ENCODE peak calls at places on chromosomes 3 and 15, in seven cellular contexts. One of them, this sample, is unnamed.

GRCh38 chr15:44727462-44728231 is 8.7 kb upstream of the TRIM69 start:
- DNase-seq in MM.1S: no peak
- DNase-seq in uterus: no peak
- DNase-seq in breast epithelium: no peak
- DNase-seq in ovary: no peak
- DNase-seq in HL-60: no peak
- DNase-seq in transverse colon: no peak
- DNase-seq in this sample: no peak

GRCh38 chr3:109045271-109046051 is 72.5 kb downstream of the MORC1 start:
- DNase-seq in MM.1S: no peak
- DNase-seq in uterus: no peak
- DNase-seq in breast epithelium: no peak
- DNase-seq in ovary: no peak
- DNase-seq in HL-60: no peak
- DNase-seq in transverse colon: no peak
- DNase-seq in this sample: no peak

GRCh38 chr15:99511529-99511864 is 54.3 kb upstream of the MEF2A start:
- DNase-seq in MM.1S: no peak
- DNase-seq in uterus: no peak
- DNase-seq in breast epithelium: no peak
- DNase-seq in ovary: no peak
- DNase-seq in HL-60: no peak
- DNase-seq in transverse colon: no peak
- DNase-seq in this sample: no peak

GRCh38 chr3:174533286-174533685 is 325.8 kb upstream of the NAALADL2 start:
- DNase-seq in MM.1S: no peak
- DNase-seq in uterus: no peak
- DNase-seq in breast epithelium: no peak
- DNase-seq in ovary: no peak
- DNase-seq in HL-60: no peak
- DNase-seq in transverse colon: no peak
- DNase-seq in this sample: no peak

GRCh38 chr3:121414924-121415323 is 130.9 kb downstream of the POLQ start:
- DNase-seq in MM.1S: no peak
- DNase-seq in uterus: no peak
- DNase-seq in breast epithelium: no peak
- DNase-seq in ovary: no peak
- DNase-seq in HL-60: peak; percentile 4
- DNase-seq in transverse colon: no peak
- DNase-seq in this sample: no peak

GRCh38 chr15:89656116-89656815 is 999 bp upstream of the KIF7 start:
- DNase-seq in MM.1S: peak; percentile 79
- DNase-seq in uterus: no peak
- DNase-seq in breast epithelium: no peak
- DNase-seq in ovary: no peak
- DNase-seq in HL-60: no peak
- DNase-seq in transverse colon: no peak
- DNase-seq in this sample: no peak

GRCh38 chr3:10614160-10614559 is 108.8 kb upstream of the ATP2B2 start:
- DNase-seq in MM.1S: no peak
- DNase-seq in uterus: no peak
- DNase-seq in breast epithelium: no peak
- DNase-seq in ovary: no peak
- DNase-seq in HL-60: no peak
- DNase-seq in transverse colon: no peak
- DNase-seq in this sample: no peak

GRCh38 chr3:46258525-46258924 is 16.3 kb downstream of the CCR3 start:
- DNase-seq in MM.1S: no peak
- DNase-seq in uterus: no peak
- DNase-seq in breast epithelium: no peak
- DNase-seq in ovary: no peak
- DNase-seq in HL-60: no peak
- DNase-seq in transverse colon: no peak
- DNase-seq in this sample: no peak

GRCh38 chr15:57611938-57612337 is 20.2 kb downstream of the MYZAP start:
- DNase-seq in MM.1S: no peak
- DNase-seq in uterus: peak; percentile 57
- DNase-seq in breast epithelium: peak; percentile 81
- DNase-seq in ovary: peak; percentile 41
- DNase-seq in HL-60: no peak
- DNase-seq in transverse colon: peak; percentile 74
- DNase-seq in this sample: peak; percentile 80

GRCh38 chr15:62719316-62719715 is 323.2 kb upstream of the TPM1 start:
- DNase-seq in MM.1S: no peak
- DNase-seq in uterus: no peak
- DNase-seq in breast epithelium: no peak
- DNase-seq in ovary: no peak
- DNase-seq in HL-60: no peak
- DNase-seq in transverse colon: no peak
- DNase-seq in this sample: no peak

GRCh38 chr3:124381565-124382333 is 348.5 kb upstream of the UMPS start:
- DNase-seq in MM.1S: no peak
- DNase-seq in uterus: no peak
- DNase-seq in breast epithelium: no peak
- DNase-seq in ovary: no peak
- DNase-seq in HL-60: no peak
- DNase-seq in transverse colon: no peak
- DNase-seq in this sample: no peak

GRCh38 chr15:65326109-65326508 is 21.6 kb downstream of the RNU5B-1 start:
- DNase-seq in MM.1S: no peak
- DNase-seq in uterus: peak; percentile 34
- DNase-seq in breast epithelium: peak; percentile 32
- DNase-seq in ovary: no peak
- DNase-seq in HL-60: no peak
- DNase-seq in transverse colon: no peak
- DNase-seq in this sample: no peak

GRCh38 chr15:89119489-89120478 is 31.5 kb downstream of the ABHD2 start:
- DNase-seq in MM.1S: no peak
- DNase-seq in uterus: no peak
- DNase-seq in breast epithelium: no peak
- DNase-seq in ovary: no peak
- DNase-seq in HL-60: no peak
- DNase-seq in transverse colon: no peak
- DNase-seq in this sample: no peak

GRCh38 chr15:81419304-81419943 is 45.4 kb upstream of the TMC3 start:
- DNase-seq in MM.1S: no peak
- DNase-seq in uterus: no peak
- DNase-seq in breast epithelium: no peak
- DNase-seq in ovary: no peak
- DNase-seq in HL-60: no peak
- DNase-seq in transverse colon: no peak
- DNase-seq in this sample: no peak

GRCh38 chr15:84582583-84583157 is 18.1 kb upstream of the ZSCAN2 start:
- DNase-seq in MM.1S: no peak
- DNase-seq in uterus: no peak
- DNase-seq in breast epithelium: no peak
- DNase-seq in ovary: no peak
- DNase-seq in HL-60: no peak
- DNase-seq in transverse colon: no peak
- DNase-seq in this sample: no peak

GRCh38 chr3:123683755-123684154 is 98.9 kb upstream of the HACD2 start:
- DNase-seq in MM.1S: no peak
- DNase-seq in uterus: no peak
- DNase-seq in breast epithelium: no peak
- DNase-seq in ovary: no peak
- DNase-seq in HL-60: no peak
- DNase-seq in transverse colon: no peak
- DNase-seq in this sample: no peak

GRCh38 chr15:80152896-80153876 is at the start of gene FAH:
- DNase-seq in MM.1S: peak; percentile 72
- DNase-seq in uterus: no peak
- DNase-seq in breast epithelium: no peak
- DNase-seq in ovary: no peak
- DNase-seq in HL-60: peak; percentile 79
- DNase-seq in transverse colon: peak; percentile 36
- DNase-seq in this sample: peak; percentile 54

GRCh38 chr3:32398531-32398930 is 6.9 kb downstream of the CMTM7 start:
- DNase-seq in MM.1S: no peak
- DNase-seq in uterus: no peak
- DNase-seq in breast epithelium: no peak
- DNase-seq in ovary: no peak
- DNase-seq in HL-60: no peak
- DNase-seq in transverse colon: no peak
- DNase-seq in this sample: no peak

GRCh38 chr3:144431134-144431533 is 459.5 kb downstream of the DIPK2A start:
- DNase-seq in MM.1S: no peak
- DNase-seq in uterus: no peak
- DNase-seq in breast epithelium: no peak
- DNase-seq in ovary: no peak
- DNase-seq in HL-60: no peak
- DNase-seq in transverse colon: no peak
- DNase-seq in this sample: no peak

GRCh38 chr3:71142440-71143161 is 440.9 kb downstream of the FOXP1 start:
- DNase-seq in MM.1S: no peak
- DNase-seq in uterus: no peak
- DNase-seq in breast epithelium: no peak
- DNase-seq in ovary: no peak
- DNase-seq in HL-60: peak; percentile 16
- DNase-seq in transverse colon: no peak
- DNase-seq in this sample: peak; percentile 75

GRCh38 chr15:99014803-99015676 is 7.4 kb upstream of the PGPEP1L start:
- DNase-seq in MM.1S: peak; percentile 73
- DNase-seq in uterus: peak; percentile 64
- DNase-seq in breast epithelium: peak; percentile 65
- DNase-seq in ovary: peak; percentile 79
- DNase-seq in HL-60: no peak
- DNase-seq in transverse colon: peak; percentile 47
- DNase-seq in this sample: peak; percentile 26

DNA sequence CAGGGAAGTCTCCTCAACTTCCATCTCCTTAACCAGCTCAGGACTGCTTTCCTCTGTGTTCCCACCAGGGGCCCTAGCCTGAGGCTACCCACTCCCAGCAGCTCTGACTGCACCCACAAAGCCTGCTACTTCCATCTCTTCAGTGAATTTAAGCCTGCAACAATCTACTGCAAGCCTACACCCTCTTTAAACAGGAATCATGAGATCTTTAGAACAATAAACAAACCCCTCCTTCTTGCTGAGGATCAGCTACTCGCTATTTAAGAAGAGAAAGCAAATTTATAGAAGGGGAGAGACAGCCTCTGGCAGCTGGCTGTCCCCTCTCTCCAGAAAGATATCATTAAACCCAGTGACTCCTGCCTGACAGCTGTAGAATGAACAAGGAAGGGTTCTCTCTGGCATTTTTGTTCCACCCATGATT is 51.9 kb downstream of the ARHGAP31 start:
- DNase-seq in MM.1S: no peak
- DNase-seq in uterus: no peak
- DNase-seq in breast epithelium: no peak
- DNase-seq in ovary: no peak
- DNase-seq in HL-60: no peak
- DNase-seq in transverse colon: no peak
- DNase-seq in this sample: peak; percentile 50
- H3K27ac ChIP-seq in MM.1S: no peak overlapping the region
- H3K27ac ChIP-seq in uterus: no peak overlapping the region
- H3K27ac ChIP-seq in breast epithelium: no peak overlapping the region
- H3K27ac ChIP-seq in ovary: no peak overlapping the region
- H3K27ac ChIP-seq in HL-60: no peak overlapping the region
- H3K27ac ChIP-seq in transverse colon: peak overlapping the region; percentile 62
- H3K27ac ChIP-seq in this sample: no peak overlapping the region

GRCh38 chr3:88280326-88280725 is 130.6 kb downstream of the C3orf38 start:
- DNase-seq in MM.1S: no peak
- DNase-seq in uterus: no peak
- DNase-seq in breast epithelium: no peak
- DNase-seq in ovary: no peak
- DNase-seq in HL-60: no peak
- DNase-seq in transverse colon: no peak
- DNase-seq in this sample: no peak
- H3K27me3 ChIP-seq in MM.1S: no peaks in the 10 kb centered on the region
- H3K27me3 ChIP-seq in uterus: no peaks in the 10 kb centered on the region
- H3K27me3 ChIP-seq in breast epithelium: no peaks in the 10 kb centered on the region
- H3K27me3 ChIP-seq in ovary: no peaks in the 10 kb centered on the region
- H3K27me3 ChIP-seq in HL-60: no peaks in the 10 kb centered on the region
- H3K27me3 ChIP-seq in transverse colon: no peaks in the 10 kb centered on the region
- H3K27me3 ChIP-seq in this sample: no peaks in the 10 kb centered on the region

DNA sequence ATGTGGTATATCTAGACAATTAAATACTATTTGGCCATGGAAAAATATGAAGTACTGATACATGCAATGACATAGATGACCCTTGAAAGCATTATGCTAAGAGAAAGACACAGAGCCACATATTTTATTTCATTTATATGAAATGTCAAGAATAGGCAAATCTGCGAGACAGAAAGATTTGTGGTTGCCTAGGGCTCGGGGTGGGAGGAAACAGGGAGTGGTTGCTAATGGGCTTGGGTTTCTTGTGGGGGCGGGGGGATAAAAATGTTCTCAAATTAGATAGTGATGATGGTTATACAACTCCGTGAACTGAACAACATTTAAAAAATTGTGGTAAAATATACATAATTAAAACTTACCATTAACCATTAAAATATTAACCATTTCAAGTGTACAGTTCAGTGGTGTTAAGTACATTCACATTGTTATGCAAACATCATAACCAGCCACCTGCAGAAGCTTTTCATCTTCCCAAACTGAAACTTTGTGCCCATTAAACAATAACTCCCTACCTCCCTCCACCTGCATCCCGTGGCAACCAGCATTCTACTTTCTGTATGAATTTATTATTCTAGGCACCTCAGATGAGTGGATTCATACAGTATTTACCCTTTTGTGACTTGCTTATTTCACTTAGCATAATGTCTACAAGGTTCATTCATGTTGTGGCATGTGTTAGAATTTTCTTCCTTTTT is 24.3 kb upstream of the ANP32A start:
- DNase-seq in MM.1S: peak; percentile 58
- DNase-seq in uterus: no peak
- DNase-seq in breast epithelium: no peak
- DNase-seq in ovary: no peak
- DNase-seq in HL-60: no peak
- DNase-seq in transverse colon: no peak
- DNase-seq in this sample: no peak
- H3K27ac ChIP-seq in MM.1S: no peak overlapping the region
- H3K27ac ChIP-seq in uterus: no peak overlapping the region
- H3K27ac ChIP-seq in breast epithelium: no peak overlapping the region
- H3K27ac ChIP-seq in ovary: no peak overlapping the region
- H3K27ac ChIP-seq in HL-60: no peak overlapping the region
- H3K27ac ChIP-seq in transverse colon: no peak overlapping the region
- H3K27ac ChIP-seq in this sample: no peak overlapping the region

DNA sequence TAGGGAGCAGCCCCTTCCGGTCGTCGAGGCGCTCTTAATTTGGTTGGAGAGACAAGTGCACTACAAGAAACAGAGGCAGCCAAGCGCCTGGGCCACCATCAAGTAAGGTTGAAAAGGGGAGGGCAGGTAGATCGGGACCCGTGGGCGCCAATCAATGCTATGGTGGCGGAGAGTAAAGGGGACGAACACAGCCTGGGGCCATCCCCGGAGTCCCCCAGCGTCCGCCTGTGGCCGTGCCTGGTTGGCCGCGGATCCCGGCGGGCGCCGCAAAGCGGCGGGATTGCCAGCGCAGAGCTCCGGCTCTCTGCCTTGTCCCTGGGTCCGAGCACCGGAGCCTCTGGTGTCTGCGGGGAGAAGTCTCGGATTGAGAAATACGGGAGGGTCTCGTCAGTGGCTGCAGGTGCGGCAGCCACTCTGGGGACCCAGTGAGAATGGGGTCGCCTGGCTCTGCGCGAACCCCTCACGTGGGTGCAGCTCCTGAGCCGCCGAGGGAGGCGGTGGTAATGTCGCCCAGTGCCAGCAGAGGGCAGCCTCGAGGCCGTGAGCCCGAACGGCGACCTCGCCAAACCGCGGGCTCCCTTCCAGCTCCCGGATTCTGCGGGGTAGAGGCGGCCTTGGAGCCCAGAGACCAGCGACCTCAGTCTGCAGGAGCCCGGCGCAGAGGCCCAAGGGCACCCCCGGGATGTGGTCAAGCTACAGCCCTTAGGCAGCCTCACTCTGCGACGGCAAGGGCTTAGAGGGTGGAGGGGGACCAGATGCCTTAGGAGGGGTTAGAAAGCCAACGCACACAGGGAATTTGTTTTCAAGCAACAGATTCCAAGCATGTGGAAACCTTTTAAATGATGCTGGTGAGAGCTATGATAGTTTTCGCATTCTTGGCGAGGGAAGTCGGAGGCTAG is 10.8 kb downstream of the FOXL2 start:
- DNase-seq in MM.1S: peak; percentile 57
- DNase-seq in uterus: peak; percentile 68
- DNase-seq in breast epithelium: peak; percentile 47
- DNase-seq in ovary: peak; percentile 95
- DNase-seq in HL-60: no peak
- DNase-seq in transverse colon: peak; percentile 69
- DNase-seq in this sample: peak; percentile 35
- H3K27me3 ChIP-seq in MM.1S: peaks cover 33% of the 10 kb centered on the region
- H3K27me3 ChIP-seq in uterus: peaks cover 16% of the 10 kb centered on the region
- H3K27me3 ChIP-seq in breast epithelium: peaks cover 60% of the 10 kb centered on the region
- H3K27me3 ChIP-seq in ovary: no peaks in the 10 kb centered on the region
- H3K27me3 ChIP-seq in HL-60: peaks cover 64% of the 10 kb centered on the region
- H3K27me3 ChIP-seq in transverse colon: peaks cover 75% of the 10 kb centered on the region
- H3K27me3 ChIP-seq in this sample: peaks cover 42% of the 10 kb centered on the region

This sample was measured in small intestine.